ENCODE peak calls at places on chromosomes 1 and 21, in four cellular contexts. V is upper lobe of left lung, K is H1, U is SK-N-SH. H is an unnamed sample.

GRCh38 chr1:55426619-55427018 is 211.5 kb upstream of the USP24 start:
- DNase-seq in V (no peak), K (no peak), U (no peak), H (no peak)

GRCh38 chr1:52707927-52708655 is 9.9 kb upstream of the COA7 start:
- DNase-seq in K (no peak), V (no peak), U (no peak), H (no peak)

GRCh38 chr21:40595806-40596205 is 251.2 kb downstream of the DSCAM start:
- DNase-seq in U (no peak), K (no peak), V (no peak), H (no peak)

GRCh38 chr1:200226268-200226968 is 183.4 kb downstream of the ZNF281 start:
- DNase-seq in U (no peak), V (no peak), K (no peak), H (no peak)

GRCh38 chr1:117534995-117535467 is 70.8 kb upstream of the TENT5C start:
- DNase-seq in V (no peak), K (peak), U (peak), H (no peak)

GRCh38 chr1:168083456-168084325 is 53.0 kb downstream of the GPR161 start:
- DNase-seq in U (no peak), V (no peak), K (no peak), H (no peak)

GRCh38 chr1:173275496-173275895 is 68.4 kb upstream of the TNFSF4 start:
- DNase-seq in U (no peak), V (no peak), K (no peak), H (no peak)

GRCh38 chr1:152460529-152460899 is 46.5 kb upstream of the CRNN start:
- DNase-seq in U (no peak), K (no peak), V (no peak), H (no peak)

GRCh38 chr1:163528710-163529348 is 207.1 kb downstream of the NUF2 start:
- DNase-seq in U (peak), V (no peak), K (no peak), H (no peak)

GRCh38 chr1:223819730-223820514 is 25.8 kb downstream of the TP53BP2 start:
- DNase-seq in U (no peak), K (no peak), V (no peak), H (no peak)

GRCh38 chr1:226474443-226475111 is 66.7 kb upstream of the PARP1 start:
- DNase-seq in V (no peak), K (no peak), U (no peak), H (no peak)

GRCh38 chr1:2544093-2544874 is 11.9 kb upstream of the TNFRSF14 start:
- DNase-seq in U (peak), K (no peak), V (peak), H (no peak)

GRCh38 chr21:27104749-27105439 is 138.0 kb upstream of the ADAMTS5 start:
- DNase-seq in V (no peak), K (no peak), U (no peak), H (no peak)

GRCh38 chr21:39628380-39628779 is 15.6 kb downstream of the B3GALT5 start:
- DNase-seq in U (no peak), V (no peak), K (no peak), H (no peak)

GRCh38 chr1:3186526-3186921 is 117.5 kb downstream of the PRDM16 start:
- DNase-seq in K (no peak), U (no peak), V (peak), H (no peak)

GRCh38 chr1:42176902-42177519 is 12.5 kb upstream of the GUCA2A start:
- DNase-seq in V (no peak), U (peak), K (no peak), H (no peak)

GRCh38 chr1:92882817-92883216 is 51.0 kb downstream of the RPL5 start:
- DNase-seq in U (peak), K (no peak), V (no peak), H (no peak)

GRCh38 chr1:184030433-184031126 is 6.9 kb downstream of the COLGALT2 start:
- DNase-seq in V (no peak), U (no peak), K (no peak), H (no peak)

GRCh38 chr1:16165548-16165947 is 9.7 kb upstream of the EPHA2 start:
- DNase-seq in K (peak), V (no peak), U (no peak), H (no peak)
- TF ChIP-seq POLR2AphosphoS5 in K (no peak), V (no peak), U (no peak), H (no peak)

GRCh38 chr1:232213928-232214327 is 416.0 kb downstream of the SIPA1L2 start:
- DNase-seq in U (no peak), K (no peak), V (no peak), H (peak)

GRCh38 chr1:232209357-232209756 is 420.6 kb downstream of the SIPA1L2 start:
- DNase-seq in K (no peak), V (no peak), U (no peak), H (peak)

GRCh38 chr1:232207089-232207723 is 422.7 kb downstream of the SIPA1L2 start:
- DNase-seq in U (no peak), K (no peak), V (no peak), H (no peak)

GRCh38 chr1:232212248-232212647 is 417.7 kb downstream of the SIPA1L2 start:
- DNase-seq in U (no peak), V (no peak), K (no peak), H (peak)

DNA sequence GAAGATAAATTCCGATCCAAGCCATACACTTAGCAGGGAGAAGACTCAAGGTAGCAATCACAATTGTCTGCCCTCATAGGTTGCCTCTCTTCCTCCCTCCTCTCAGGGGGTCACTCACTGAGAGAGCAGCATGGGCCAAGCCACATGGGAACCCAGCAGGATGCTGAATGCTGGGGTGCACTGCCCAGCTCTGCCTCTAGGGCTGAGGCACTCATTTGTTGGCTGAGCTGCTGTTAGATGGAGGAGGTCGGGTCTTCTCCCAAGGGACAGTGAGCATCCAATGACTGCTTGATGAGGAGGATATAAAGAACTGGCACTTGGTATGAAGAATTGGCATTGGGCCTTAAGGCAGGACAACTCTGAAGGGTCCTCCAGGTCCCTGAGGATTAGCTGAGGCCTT is 418.8 kb downstream of the SIPA1L2 start:
- DNase-seq in K (peak), U (peak), V (no peak), H (peak)
- TF ChIP-seq CTCF in K (peak), U (peak), V (no peak), H (no peak)

GRCh38 chr1:209652873-209653401 is 712 bp upstream of the LAMB3 start:
- DNase-seq in K (peak), V (no peak), U (no peak), H (no peak)
- TF ChIP-seq POLR2AphosphoS5 in K (no peak), V (peak), U (no peak), H (no peak)

DNA sequence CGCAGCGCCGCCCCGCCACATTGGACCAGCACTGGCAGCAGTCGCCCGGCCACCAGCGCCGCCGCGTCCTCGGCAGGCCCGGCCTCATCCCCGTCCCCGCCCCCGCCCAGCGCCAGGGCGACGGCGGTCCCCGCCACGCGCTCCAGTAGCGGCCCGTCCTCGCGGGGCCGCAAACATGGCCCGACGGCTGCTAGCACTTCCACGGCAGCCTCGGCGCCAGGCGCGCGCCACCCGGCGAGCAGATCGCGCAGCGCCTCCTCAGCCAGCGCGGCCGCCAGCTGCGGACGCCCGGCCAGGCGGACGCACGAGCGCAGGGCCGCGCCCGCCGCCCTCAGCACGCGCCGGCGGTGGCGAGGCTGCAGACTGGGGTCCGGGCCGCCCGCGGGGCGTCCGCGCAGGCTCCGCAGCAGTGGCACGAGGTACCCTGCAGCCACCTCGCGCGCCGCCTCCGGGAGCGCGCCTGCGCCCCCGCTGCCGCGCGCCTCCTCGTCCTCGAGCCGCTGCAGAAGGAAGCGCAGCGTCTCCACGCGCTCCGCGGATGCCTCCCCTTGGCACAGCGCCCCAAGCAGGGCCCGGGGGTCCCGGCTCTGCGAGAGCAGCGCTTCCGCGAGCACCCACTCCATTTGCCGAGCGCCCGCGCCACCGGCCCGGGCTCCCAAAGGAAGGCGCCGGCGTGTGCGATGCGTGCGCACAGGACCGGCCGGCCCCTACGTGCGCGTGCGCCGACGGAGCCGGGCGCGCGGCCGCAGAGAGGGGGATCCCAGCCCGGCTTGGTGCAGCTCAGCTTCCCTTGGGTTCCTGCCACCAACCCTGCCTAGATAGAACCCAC is at the start of gene TARBP1:
- DNase-seq in K (peak), U (peak), V (peak), H (no peak)
- TF ChIP-seq CTCF in K (no peak), U (no peak), V (no peak), H (no peak)

GRCh38 chr1:201450721-201451291 is 18.2 kb downstream of the PHLDA3 start:
- DNase-seq in K (no peak), U (peak), V (peak), H (no peak)
- TF ChIP-seq POLR2AphosphoS5 in K (no peak), U (no peak), V (peak), H (peak)

GRCh38 chr1:151294748-151295462 is 12.8 kb downstream of the ZNF687 start:
- DNase-seq in U (no peak), V (no peak), K (no peak), H (no peak)

GRCh38 chr1:151293093-151293492 is 11.0 kb downstream of the ZNF687 start:
- DNase-seq in V (no peak), U (no peak), K (no peak), H (no peak)

GRCh38 chr1:151290709-151291303 is 8.7 kb downstream of the ZNF687 start:
- DNase-seq in K (no peak), V (peak), U (no peak), H (no peak)

GRCh38 chr1:151289991-151290708 is 8.1 kb downstream of the ZNF687 start:
- DNase-seq in U (no peak), V (peak), K (no peak), H (no peak)

GRCh38 chr1:151292207-151293030 is 10.3 kb downstream of the ZNF687 start:
- DNase-seq in K (no peak), U (peak), V (peak), H (no peak)
- TF ChIP-seq CTCF in K (peak), U (no peak), V (no peak), H (no peak)

H was measured in vagina.